ENCODE peak calls at places on chromosome 5, in eight cellular contexts. K, D, A, Z, W, F, B and Q are unnamed samples.

GRCh38 chr5:124880903-124881302 is 134.5 kb upstream of the ZNF608 start:
- DNase-seq in K (no peak), D (no peak), A (no peak), Z (no peak), W (no peak), F (no peak), B (no peak), Q (no peak)

GRCh38 chr5:122415481-122416120 is 103.6 kb downstream of the SNCAIP start:
- DNase-seq in K (peak), D (peak), A (no peak), Z (peak), W (peak), F (peak), B (no peak), Q (no peak)

GRCh38 chr5:10578869-10579268 is 15.0 kb downstream of the ANKRD33B start:
- DNase-seq in K (no peak), D (no peak), A (peak), Z (no peak), W (no peak), F (no peak), B (no peak), Q (no peak)

GRCh38 chr5:150999704-151000452 is 20.5 kb upstream of the GPX3 start:
- DNase-seq in K (no peak), D (no peak), A (no peak), Z (peak), W (no peak), F (no peak), B (peak), Q (no peak)

GRCh38 chr5:1007221-1007680 is 1.4 kb upstream of the NKD2 start:
- DNase-seq in K (no peak), D (no peak), A (no peak), Z (no peak), W (peak), F (no peak), B (peak), Q (peak)

GRCh38 chr5:76765249-76765648 is 49.3 kb downstream of the F2R start:
- DNase-seq in K (peak), D (no peak), A (no peak), Z (no peak), W (no peak), F (no peak), B (no peak), Q (no peak)

GRCh38 chr5:73274870-73275756 is 102.1 kb downstream of the TMEM174 start:
- DNase-seq in K (no peak), D (no peak), A (no peak), Z (peak), W (peak), F (no peak), B (no peak), Q (no peak)

GRCh38 chr5:133398646-133399081 is 213.7 kb downstream of the FSTL4 start:
- DNase-seq in K (no peak), D (no peak), A (no peak), Z (no peak), W (no peak), F (no peak), B (no peak), Q (no peak)

GRCh38 chr5:168553377-168554130 is 24.4 kb downstream of the FBLL1 start:
- DNase-seq in K (peak), D (no peak), A (no peak), Z (no peak), W (no peak), F (no peak), B (no peak), Q (no peak)

GRCh38 chr5:78689893-78690592 is 41.5 kb upstream of the LHFPL2 start:
- DNase-seq in K (no peak), D (no peak), A (no peak), Z (no peak), W (no peak), F (no peak), B (no peak), Q (no peak)

GRCh38 chr5:6448622-6449464 is at the start of gene UBE2QL1:
- DNase-seq in K (peak), D (no peak), A (no peak), Z (no peak), W (no peak), F (peak), B (no peak), Q (no peak)

GRCh38 chr5:128695791-128696520 is 157.9 kb upstream of the FBN2 start:
- DNase-seq in K (peak), D (no peak), A (no peak), Z (no peak), W (no peak), F (no peak), B (no peak), Q (no peak)

GRCh38 chr5:150960791-150961396 is 56.1 kb upstream of the ZNF300 start:
- DNase-seq in K (no peak), D (no peak), A (no peak), Z (no peak), W (no peak), F (no peak), B (no peak), Q (no peak)

GRCh38 chr5:73437126-73438047 is 11.2 kb downstream of the FOXD1 start:
- DNase-seq in K (peak), D (no peak), A (no peak), Z (no peak), W (no peak), F (peak), B (peak), Q (no peak)

GRCh38 chr5:178244566-178244965 is 12.0 kb upstream of the PHYKPL start:
- DNase-seq in K (peak), D (no peak), A (no peak), Z (peak), W (no peak), F (no peak), B (no peak), Q (no peak)

GRCh38 chr5:93247126-93247525 is 333.9 kb downstream of the NR2F1-AS1 start:
- DNase-seq in K (no peak), D (no peak), A (no peak), Z (no peak), W (no peak), F (no peak), B (no peak), Q (no peak)

GRCh38 chr5:137563646-137564474 is 64.7 kb upstream of the SPOCK1 start:
- DNase-seq in K (peak), D (no peak), A (no peak), Z (peak), W (no peak), F (peak), B (no peak), Q (no peak)

GRCh38 chr5:28958581-28958980 is 1920.2 kb upstream of the CDH9 start:
- DNase-seq in K (no peak), D (no peak), A (no peak), Z (no peak), W (no peak), F (no peak), B (no peak), Q (no peak)

GRCh38 chr5:149745-150450 is 41.4 kb upstream of the LRRC14B start:
- DNase-seq in K (peak), D (no peak), A (no peak), Z (peak), W (no peak), F (no peak), B (no peak), Q (no peak)

GRCh38 chr5:157613385-157614245 is 38.0 kb upstream of the ADAM19 start:
- DNase-seq in K (peak), D (no peak), A (peak), Z (no peak), W (no peak), F (no peak), B (no peak), Q (no peak)

GRCh38 chr5:110032386-110032785 is 342.7 kb downstream of the MAN2A1 start:
- DNase-seq in K (no peak), D (no peak), A (no peak), Z (no peak), W (no peak), F (no peak), B (no peak), Q (no peak)

GRCh38 chr5:86968311-86968753 is 299.4 kb upstream of the RASA1 start:
- DNase-seq in K (peak), D (no peak), A (no peak), Z (peak), W (no peak), F (no peak), B (no peak), Q (no peak)

GRCh38 chr5:19855031-19855430 is 133.0 kb downstream of the CDH18 start:
- DNase-seq in K (no peak), D (no peak), A (no peak), Z (no peak), W (no peak), F (no peak), B (no peak), Q (no peak)

GRCh38 chr5:91293131-91293530 is 90.0 kb downstream of the ARRDC3 start:
- DNase-seq in K (peak), D (no peak), A (peak), Z (no peak), W (no peak), F (peak), B (no peak), Q (no peak)

GRCh38 chr5:132267166-132267739 is 9.8 kb downstream of the PDLIM4 start:
- DNase-seq in K (no peak), D (no peak), A (no peak), Z (no peak), W (no peak), F (no peak), B (peak), Q (no peak)

GRCh38 chr5:35803221-35803651 is 53.5 kb upstream of the IL7R start:
- DNase-seq in K (peak), D (no peak), A (no peak), Z (peak), W (peak), F (peak), B (no peak), Q (no peak)

GRCh38 chr5:174246743-174247142 is 201.2 kb downstream of the NSG2 start:
- DNase-seq in K (no peak), D (no peak), A (no peak), Z (no peak), W (no peak), F (no peak), B (no peak), Q (no peak)

GRCh38 chr5:95861858-95862561 is 39.5 kb upstream of the GLRX start:
- DNase-seq in K (peak), D (no peak), A (peak), Z (peak), W (no peak), F (no peak), B (no peak), Q (no peak)

GRCh38 chr5:125043781-125044391 is 297.4 kb upstream of the ZNF608 start:
- DNase-seq in K (no peak), D (no peak), A (no peak), Z (peak), W (no peak), F (no peak), B (no peak), Q (no peak)

GRCh38 chr5:84578226-84578625 is 193.5 kb upstream of the EDIL3 start:
- DNase-seq in K (no peak), D (no peak), A (no peak), Z (no peak), W (no peak), F (no peak), B (no peak), Q (no peak)

GRCh38 chr5:139369181-139369580 is 13.9 kb downstream of the SLC23A1 start:
- DNase-seq in K (no peak), D (no peak), A (no peak), Z (no peak), W (no peak), F (no peak), B (no peak), Q (no peak)

GRCh38 chr5:143154495-143155375 is 248.8 kb downstream of the NR3C1 start:
- DNase-seq in K (no peak), D (peak), A (no peak), Z (no peak), W (no peak), F (no peak), B (no peak), Q (no peak)

GRCh38 chr5:98839469-98840383 is 66.3 kb downstream of the RGMB start:
- DNase-seq in K (peak), D (no peak), A (peak), Z (peak), W (no peak), F (no peak), B (no peak), Q (no peak)

GRCh38 chr5:156103116-156103860 is 223.7 kb upstream of the SGCD start:
- DNase-seq in K (no peak), D (no peak), A (no peak), Z (no peak), W (no peak), F (no peak), B (no peak), Q (no peak)

GRCh38 chr5:72770266-72770665 is 46.2 kb upstream of the TNPO1 start:
- DNase-seq in K (no peak), D (no peak), A (no peak), Z (no peak), W (no peak), F (no peak), B (no peak), Q (no peak)